ENCODE peak calls at places on chromosomes 5 and 9, in seven cellular contexts. N is uterus, M is H1, J is tibial nerve, O is ovary, K is IMR-90, F is prostate gland. C is an unnamed sample.

GRCh38 chr5:56075361-56075760 is 80.6 kb upstream of the IL6ST start:
- DNase-seq in N (peak), M (no peak), J (peak), O (peak), K (peak), F (no peak), C (no peak)

GRCh38 chr9:98775831-98776441 is 20.4 kb downstream of the ANKS6 start:
- DNase-seq in N (no peak), M (peak), J (no peak), O (no peak), K (peak), F (no peak), C (peak)

GRCh38 chr5:146447734-146448380 is 724 bp downstream of the TCERG1 start:
- DNase-seq in N (no peak), M (no peak), J (no peak), O (no peak), K (peak), F (no peak), C (no peak)

GRCh38 chr5:157530226-157530972 is 45.2 kb downstream of the ADAM19 start:
- DNase-seq in N (no peak), M (no peak), J (no peak), O (no peak), K (no peak), F (no peak), C (no peak)

GRCh38 chr5:2746642-2747041 is 4.8 kb downstream of the IRX2 start:
- DNase-seq in N (no peak), M (no peak), J (no peak), O (no peak), K (no peak), F (no peak), C (no peak)

GRCh38 chr5:81779125-81779934 is 28.4 kb upstream of the SSBP2 start:
- DNase-seq in N (peak), M (no peak), J (peak), O (peak), K (peak), F (peak), C (peak)

GRCh38 chr5:178225174-178225573 is 7.4 kb downstream of the PHYKPL start:
- DNase-seq in N (no peak), M (no peak), J (no peak), O (no peak), K (no peak), F (no peak), C (no peak)

GRCh38 chr5:176540476-176540899 is 3.3 kb upstream of the RNF44 start:
- DNase-seq in N (no peak), M (no peak), J (no peak), O (no peak), K (no peak), F (no peak), C (no peak)

GRCh38 chr5:15255601-15256000 is 244.4 kb upstream of the FBXL7 start:
- DNase-seq in N (no peak), M (no peak), J (no peak), O (no peak), K (no peak), F (no peak), C (no peak)

GRCh38 chr5:179124329-179124852 is 64.2 kb downstream of the ZNF354C start:
- DNase-seq in N (no peak), M (no peak), J (no peak), O (no peak), K (no peak), F (no peak), C (no peak)

GRCh38 chr5:172502969-172503368 is 48.6 kb upstream of the SH3PXD2B start:
- DNase-seq in N (peak), M (peak), J (no peak), O (peak), K (no peak), F (peak), C (no peak)

GRCh38 chr5:124634820-124635323 is 111.6 kb downstream of the ZNF608 start:
- DNase-seq in N (no peak), M (no peak), J (no peak), O (no peak), K (peak), F (no peak), C (no peak)

GRCh38 chr5:141135030-141135717 is at the start of gene PCDHB5:
- DNase-seq in N (no peak), M (peak), J (no peak), O (no peak), K (no peak), F (no peak), C (peak)

GRCh38 chr5:33711094-33711670 is 180.6 kb downstream of the ADAMTS12 start:
- DNase-seq in N (no peak), M (no peak), J (no peak), O (no peak), K (no peak), F (no peak), C (no peak)
- H3K27ac ChIP-seq in N (no peak), M (no peak), J (no peak), O (no peak), K (no peak), F (no peak), C (no peak)

GRCh38 chr9:136882109-136882946 is 4.0 kb upstream of the TRAF2 start:
- DNase-seq in N (no peak), M (no peak), J (no peak), O (no peak), K (peak), F (no peak), C (peak)
- TF ChIP-seq POLR2A in N (no peak), M (no peak), J (no peak), O (no peak), K (no peak), F (no peak), C (no peak)

DNA sequence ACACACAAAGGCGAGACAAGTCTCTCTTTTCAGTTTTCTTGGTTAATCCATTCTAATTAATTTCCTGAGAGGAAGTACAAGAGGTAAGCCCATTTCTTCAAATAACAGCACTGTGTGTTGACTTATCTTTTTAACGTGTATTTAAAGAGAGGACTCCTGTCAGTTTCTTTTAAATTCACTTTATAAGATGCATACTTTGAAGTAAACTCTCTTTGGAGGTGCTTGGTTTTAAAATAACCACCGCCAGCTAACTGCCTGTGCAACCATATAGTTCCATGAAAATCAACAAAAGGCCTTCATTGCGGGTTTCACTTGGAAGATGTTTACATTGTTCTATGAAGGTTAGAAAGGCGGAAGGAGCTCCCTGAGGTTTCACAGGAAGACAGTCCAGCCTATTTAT is 13.1 kb upstream of the SERINC5 start:
- DNase-seq in N (no peak), M (no peak), J (no peak), O (no peak), K (peak), F (peak), C (no peak)
- H3K27ac ChIP-seq in N (no peak), M (no peak), J (no peak), O (no peak), K (no peak), F (peak), C (peak)

DNA sequence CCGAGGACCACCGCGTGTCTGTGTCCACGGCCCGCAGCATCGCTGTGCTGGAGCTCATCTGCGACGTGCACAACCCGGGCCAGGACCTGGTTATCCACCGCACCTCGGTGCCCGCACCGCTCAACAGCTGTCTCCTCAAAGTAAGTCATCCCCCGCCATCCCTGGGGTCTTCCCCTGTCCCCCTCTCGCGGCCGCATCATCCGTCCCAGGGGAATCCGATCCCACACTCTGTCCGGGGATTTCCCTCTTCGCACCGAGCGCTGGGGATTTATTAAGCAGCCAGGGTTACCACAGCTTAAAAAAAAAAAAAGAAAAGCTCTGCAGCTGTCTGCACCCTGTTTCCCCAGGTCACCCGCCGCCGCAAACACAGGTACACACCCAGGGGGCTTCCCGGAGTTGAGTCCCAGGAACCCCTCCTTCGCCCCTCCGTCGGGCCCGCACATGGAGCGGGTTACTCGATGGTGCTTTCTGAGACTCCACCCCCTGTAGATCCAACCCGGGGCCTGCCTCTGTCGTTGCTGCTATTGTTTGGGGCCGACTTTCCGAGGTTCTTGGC is 630 bp downstream of the GTF3C4 start:
- DNase-seq in N (peak), M (peak), J (no peak), O (peak), K (peak), F (no peak), C (peak)
- TF ChIP-seq POLR2A in N (no peak), M (no peak), J (no peak), O (no peak), K (no peak), F (no peak), C (no peak)

GRCh38 chr5:97093193-97093592 is 49.2 kb downstream of the LIX1 start:
- DNase-seq in N (no peak), M (no peak), J (no peak), O (no peak), K (no peak), F (no peak), C (no peak)

GRCh38 chr5:97095318-97095732 is 47.1 kb downstream of the LIX1 start:
- DNase-seq in N (no peak), M (no peak), J (no peak), O (no peak), K (no peak), F (no peak), C (no peak)

GRCh38 chr5:97097348-97098220 is 44.8 kb downstream of the LIX1 start:
- DNase-seq in N (no peak), M (no peak), J (no peak), O (no peak), K (no peak), F (no peak), C (no peak)

GRCh38 chr5:97096096-97096648 is 46.2 kb downstream of the LIX1 start:
- DNase-seq in N (no peak), M (no peak), J (no peak), O (no peak), K (no peak), F (peak), C (peak)

GRCh38 chr5:97094579-97095317 is 47.7 kb downstream of the LIX1 start:
- DNase-seq in N (no peak), M (no peak), J (no peak), O (no peak), K (no peak), F (no peak), C (no peak)
- H3K27ac ChIP-seq in N (no peak), M (no peak), J (no peak), O (no peak), K (no peak), F (no peak), C (peak)

DNA sequence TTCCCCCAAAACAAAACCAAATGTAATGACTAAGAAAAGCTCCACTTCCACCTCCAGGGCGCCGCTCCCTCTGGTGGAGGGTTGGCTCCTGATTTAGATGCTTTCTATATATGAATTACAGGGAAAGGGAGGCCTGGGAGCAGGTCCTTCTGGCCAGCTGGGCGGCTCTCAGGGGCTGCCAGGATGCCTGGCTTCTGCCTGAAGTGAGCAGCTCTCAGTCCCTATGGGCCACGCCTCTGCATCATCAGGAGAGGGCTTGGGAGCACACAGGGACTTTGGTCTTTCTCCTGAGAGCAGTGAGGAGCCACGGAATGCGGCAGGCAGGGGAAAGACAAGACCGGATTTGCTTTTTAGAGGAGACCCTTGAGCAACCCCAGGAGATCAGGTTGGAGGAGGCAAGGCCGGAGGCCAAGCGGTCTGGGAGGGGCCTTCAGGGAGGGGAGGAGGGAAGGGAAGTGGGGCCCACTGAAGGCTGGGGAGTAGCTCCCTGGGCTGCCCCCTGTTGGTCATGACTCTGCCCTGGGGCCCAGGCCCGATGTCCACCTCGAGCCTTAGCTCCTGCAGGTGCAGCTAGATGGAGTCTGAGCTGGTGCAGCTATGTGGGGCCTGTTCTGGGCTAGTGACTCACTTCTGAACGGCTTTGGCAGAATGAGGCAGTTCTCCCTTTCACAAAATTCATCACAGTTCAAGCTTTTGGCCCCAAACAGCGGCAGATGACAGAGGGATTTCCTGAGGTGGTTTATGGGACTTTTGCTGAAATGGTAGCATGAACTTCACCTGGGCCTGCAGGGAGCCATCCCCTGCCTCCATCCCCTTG is 11.3 kb upstream of the GRHPR start:
- DNase-seq in N (no peak), M (peak), J (no peak), O (no peak), K (peak), F (no peak), C (no peak)
- TF ChIP-seq POLR2A in N (no peak), M (no peak), J (no peak), O (no peak), K (no peak), F (no peak), C (no peak)

DNA sequence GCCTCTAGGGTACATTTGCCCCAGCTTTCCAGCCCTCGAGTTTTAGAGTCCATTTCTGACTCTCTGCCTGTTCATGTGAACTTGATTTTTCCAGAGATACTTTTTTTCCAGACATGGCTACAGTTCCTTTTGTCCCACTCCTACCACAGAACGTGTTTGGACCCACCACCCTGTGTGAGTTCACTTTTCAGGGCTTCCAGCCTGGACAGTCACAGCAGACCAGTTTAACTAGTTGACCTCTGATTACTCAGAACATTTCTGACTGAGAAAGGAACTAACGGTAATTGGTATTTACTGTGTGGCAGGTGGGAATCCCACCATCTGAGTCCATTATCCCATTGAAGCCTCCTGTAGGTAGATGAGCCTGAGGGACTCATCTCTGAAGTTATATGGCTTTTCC is 210.2 kb downstream of the GOLPH3 start:
- DNase-seq in N (no peak), M (no peak), J (no peak), O (no peak), K (no peak), F (no peak), C (no peak)
- H3K27ac ChIP-seq in N (peak), M (no peak), J (no peak), O (peak), K (no peak), F (no peak), C (no peak)

GRCh38 chr9:20622330-20623020 is at the start of gene MLLT3:
- DNase-seq in N (peak), M (peak), J (peak), O (peak), K (peak), F (peak), C (peak)
- TF ChIP-seq POLR2A in N (peak), M (peak), J (peak), O (peak), K (no peak), F (peak), C (peak)